ENCODE peak calls at places on chromosomes 4 and X, in eight cellular contexts. One of them, this sample, is unnamed.

GRCh38 chr4:124396333-124396732 is 316.2 kb downstream of the ANKRD50 start:
- DNase-seq in GM12865: no peak
- DNase-seq in pancreas: no peak
- DNase-seq in left lung: no peak
- DNase-seq in A549: no peak
- DNase-seq in heart left ventricle: no peak
- DNase-seq in AG04449: no peak
- DNase-seq in astrocyte: no peak
- DNase-seq in this sample: no peak

GRCh38 chrX:17374619-17375360 is at the start of gene NHS:
- DNase-seq in GM12865: no peak
- DNase-seq in pancreas: peak
- DNase-seq in left lung: peak
- DNase-seq in A549: peak
- DNase-seq in heart left ventricle: peak
- DNase-seq in AG04449: no peak
- DNase-seq in astrocyte: peak
- DNase-seq in this sample: peak

GRCh38 chr4:68209003-68209402 is 36.5 kb downstream of the TMPRSS11B start:
- DNase-seq in GM12865: no peak
- DNase-seq in pancreas: no peak
- DNase-seq in left lung: no peak
- DNase-seq in A549: no peak
- DNase-seq in heart left ventricle: no peak
- DNase-seq in AG04449: no peak
- DNase-seq in astrocyte: no peak
- DNase-seq in this sample: no peak

GRCh38 chr4:158384407-158384806 is 137.3 kb upstream of the RXFP1 start:
- DNase-seq in GM12865: no peak
- DNase-seq in pancreas: no peak
- DNase-seq in left lung: no peak
- DNase-seq in A549: no peak
- DNase-seq in heart left ventricle: no peak
- DNase-seq in AG04449: no peak
- DNase-seq in astrocyte: no peak
- DNase-seq in this sample: no peak

GRCh38 chrX:115894087-115894486 is 276.5 kb upstream of the AGTR2 start:
- DNase-seq in GM12865: peak
- DNase-seq in pancreas: peak
- DNase-seq in left lung: no peak
- DNase-seq in A549: no peak
- DNase-seq in heart left ventricle: no peak
- DNase-seq in AG04449: no peak
- DNase-seq in astrocyte: peak
- DNase-seq in this sample: peak

GRCh38 chr4:53644607-53645006 is 53.3 kb upstream of the LNX1 start:
- DNase-seq in GM12865: peak
- DNase-seq in pancreas: peak
- DNase-seq in left lung: no peak
- DNase-seq in A549: no peak
- DNase-seq in heart left ventricle: no peak
- DNase-seq in AG04449: no peak
- DNase-seq in astrocyte: no peak
- DNase-seq in this sample: no peak

GRCh38 chr4:147928400-147928799 is 196.5 kb downstream of the ARHGAP10 start:
- DNase-seq in GM12865: no peak
- DNase-seq in pancreas: no peak
- DNase-seq in left lung: no peak
- DNase-seq in A549: no peak
- DNase-seq in heart left ventricle: no peak
- DNase-seq in AG04449: no peak
- DNase-seq in astrocyte: no peak
- DNase-seq in this sample: peak

GRCh38 chrX:133674726-133675470 is 259.6 kb upstream of the GPC4 start:
- DNase-seq in GM12865: no peak
- DNase-seq in pancreas: no peak
- DNase-seq in left lung: no peak
- DNase-seq in A549: no peak
- DNase-seq in heart left ventricle: no peak
- DNase-seq in AG04449: no peak
- DNase-seq in astrocyte: no peak
- DNase-seq in this sample: no peak

GRCh38 chr4:3385719-3386440 is 55.9 kb upstream of the HGFAC start:
- DNase-seq in GM12865: no peak
- DNase-seq in pancreas: no peak
- DNase-seq in left lung: peak
- DNase-seq in A549: no peak
- DNase-seq in heart left ventricle: peak
- DNase-seq in AG04449: no peak
- DNase-seq in astrocyte: no peak
- DNase-seq in this sample: no peak

GRCh38 chr4:39636786-39637185 is 1.9 kb downstream of the SMIM14 start:
- DNase-seq in GM12865: peak
- DNase-seq in pancreas: no peak
- DNase-seq in left lung: no peak
- DNase-seq in A549: no peak
- DNase-seq in heart left ventricle: no peak
- DNase-seq in AG04449: no peak
- DNase-seq in astrocyte: peak
- DNase-seq in this sample: no peak

GRCh38 chr4:13349096-13349495 is 135.0 kb downstream of the RAB28 start:
- DNase-seq in GM12865: no peak
- DNase-seq in pancreas: no peak
- DNase-seq in left lung: no peak
- DNase-seq in A549: no peak
- DNase-seq in heart left ventricle: no peak
- DNase-seq in AG04449: no peak
- DNase-seq in astrocyte: peak
- DNase-seq in this sample: no peak

GRCh38 chr4:77065382-77065781 is 10.4 kb downstream of the CCNI start:
- DNase-seq in GM12865: no peak
- DNase-seq in pancreas: no peak
- DNase-seq in left lung: no peak
- DNase-seq in A549: no peak
- DNase-seq in heart left ventricle: no peak
- DNase-seq in AG04449: no peak
- DNase-seq in astrocyte: peak
- DNase-seq in this sample: no peak

GRCh38 chr4:138090145-138090917 is 151.8 kb downstream of the SLC7A11 start:
- DNase-seq in GM12865: peak
- DNase-seq in pancreas: peak
- DNase-seq in left lung: no peak
- DNase-seq in A549: peak
- DNase-seq in heart left ventricle: no peak
- DNase-seq in AG04449: no peak
- DNase-seq in astrocyte: peak
- DNase-seq in this sample: peak

GRCh38 chr4:10285028-10285427 is 168.4 kb upstream of the WDR1 start:
- DNase-seq in GM12865: no peak
- DNase-seq in pancreas: no peak
- DNase-seq in left lung: no peak
- DNase-seq in A549: no peak
- DNase-seq in heart left ventricle: no peak
- DNase-seq in AG04449: no peak
- DNase-seq in astrocyte: no peak
- DNase-seq in this sample: no peak

GRCh38 chrX:72102760-72103159 is 29.0 kb downstream of the RTL5 start:
- DNase-seq in GM12865: no peak
- DNase-seq in pancreas: no peak
- DNase-seq in left lung: no peak
- DNase-seq in A549: no peak
- DNase-seq in heart left ventricle: no peak
- DNase-seq in AG04449: no peak
- DNase-seq in astrocyte: no peak
- DNase-seq in this sample: no peak

GRCh38 chr4:2794707-2795557 is 2.0 kb downstream of the SH3BP2 start:
- DNase-seq in GM12865: no peak
- DNase-seq in pancreas: peak
- DNase-seq in left lung: peak
- DNase-seq in A549: no peak
- DNase-seq in heart left ventricle: peak
- DNase-seq in AG04449: no peak
- DNase-seq in astrocyte: peak
- DNase-seq in this sample: peak

GRCh38 chrX:9566150-9566621 is 101.3 kb downstream of the TBL1X start:
- DNase-seq in GM12865: peak
- DNase-seq in pancreas: peak
- DNase-seq in left lung: no peak
- DNase-seq in A549: peak
- DNase-seq in heart left ventricle: no peak
- DNase-seq in AG04449: peak
- DNase-seq in astrocyte: peak
- DNase-seq in this sample: peak
- TF ChIP-seq CTCF in GM12865: no peak
- TF ChIP-seq CTCF in pancreas: no peak
- TF ChIP-seq CTCF in left lung: no peak
- TF ChIP-seq CTCF in A549: no peak
- TF ChIP-seq CTCF in heart left ventricle: no peak
- TF ChIP-seq CTCF in AG04449: no peak
- TF ChIP-seq CTCF in astrocyte: no peak
- TF ChIP-seq CTCF in this sample: peak

DNA sequence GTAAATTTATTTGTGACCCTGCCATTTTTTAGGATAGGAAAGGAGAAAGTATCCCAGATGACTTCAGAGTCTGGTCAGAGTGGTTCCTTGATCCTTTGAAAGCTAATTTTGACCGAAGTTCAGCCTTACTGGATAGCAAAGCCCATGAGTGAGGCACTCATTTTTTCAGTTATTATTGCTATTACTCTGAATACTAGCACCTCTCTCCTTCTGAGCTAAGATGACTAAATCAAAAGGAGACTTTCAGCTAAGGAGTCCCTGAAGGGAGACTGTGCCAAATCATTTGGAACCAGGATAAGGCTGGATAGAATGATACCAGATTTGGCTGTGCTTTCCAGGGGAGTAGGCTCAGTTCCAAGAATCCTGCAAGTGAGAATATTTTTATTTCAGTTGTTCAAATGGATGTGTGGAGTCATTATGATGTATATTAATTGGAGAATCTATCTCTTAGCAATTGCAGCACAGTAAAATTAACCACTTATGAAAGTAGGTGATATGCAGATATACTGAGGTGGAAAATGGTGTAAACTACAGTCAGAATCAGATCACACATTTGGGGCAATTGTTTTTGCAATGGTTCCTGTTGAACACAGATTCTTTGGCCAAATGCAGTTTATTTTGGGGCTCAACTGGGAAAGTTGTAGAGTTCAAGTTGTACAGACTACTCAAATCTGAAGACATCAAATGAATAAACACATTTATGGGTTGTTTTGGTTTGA is 1.1 kb downstream of the P2RY10 start:
- DNase-seq in GM12865: no peak
- DNase-seq in pancreas: no peak
- DNase-seq in left lung: no peak
- DNase-seq in A549: no peak
- DNase-seq in heart left ventricle: no peak
- DNase-seq in AG04449: no peak
- DNase-seq in astrocyte: no peak
- DNase-seq in this sample: no peak
- TF ChIP-seq CTCF in GM12865: no peak
- TF ChIP-seq CTCF in pancreas: no peak
- TF ChIP-seq CTCF in left lung: no peak
- TF ChIP-seq CTCF in A549: no peak
- TF ChIP-seq CTCF in heart left ventricle: no peak
- TF ChIP-seq CTCF in AG04449: no peak
- TF ChIP-seq CTCF in astrocyte: no peak
- TF ChIP-seq CTCF in this sample: no peak

DNA sequence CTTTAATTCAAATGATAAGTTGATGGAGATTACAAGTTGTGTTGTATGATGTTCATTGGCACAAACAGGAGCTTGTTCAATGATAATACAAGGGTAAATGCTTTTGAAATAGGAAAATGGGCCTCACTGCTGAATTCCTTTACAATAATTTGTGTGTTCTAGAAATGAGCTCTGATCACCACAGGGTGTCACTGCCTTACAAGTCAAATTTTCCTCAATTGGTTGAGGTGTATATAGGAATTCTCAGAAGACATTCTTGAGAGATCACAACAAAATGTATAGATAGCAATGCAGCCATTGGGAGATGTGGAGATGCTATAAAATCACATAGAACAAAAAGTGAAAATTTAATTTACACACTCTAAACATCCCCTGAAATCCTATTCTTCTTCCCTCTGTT is 49.6 kb downstream of the KLF8 start:
- DNase-seq in GM12865: peak
- DNase-seq in pancreas: no peak
- DNase-seq in left lung: no peak
- DNase-seq in A549: peak
- DNase-seq in heart left ventricle: no peak
- DNase-seq in AG04449: no peak
- DNase-seq in astrocyte: no peak
- DNase-seq in this sample: no peak
- TF ChIP-seq CTCF in GM12865: no peak
- TF ChIP-seq CTCF in pancreas: no peak
- TF ChIP-seq CTCF in left lung: no peak
- TF ChIP-seq CTCF in A549: peak
- TF ChIP-seq CTCF in heart left ventricle: no peak
- TF ChIP-seq CTCF in AG04449: no peak
- TF ChIP-seq CTCF in astrocyte: peak
- TF ChIP-seq CTCF in this sample: peak

GRCh38 chr4:112184438-112184837 is 39.2 kb downstream of the FAM241A start:
- DNase-seq in GM12865: no peak
- DNase-seq in pancreas: no peak
- DNase-seq in left lung: no peak
- DNase-seq in A549: no peak
- DNase-seq in heart left ventricle: no peak
- DNase-seq in AG04449: no peak
- DNase-seq in astrocyte: no peak
- DNase-seq in this sample: no peak

GRCh38 chr4:112190684-112191083 is 40.9 kb upstream of the AP1AR start:
- DNase-seq in GM12865: no peak
- DNase-seq in pancreas: no peak
- DNase-seq in left lung: no peak
- DNase-seq in A549: no peak
- DNase-seq in heart left ventricle: no peak
- DNase-seq in AG04449: no peak
- DNase-seq in astrocyte: no peak
- DNase-seq in this sample: no peak

GRCh38 chr4:112185334-112185733 is 40.1 kb downstream of the FAM241A start:
- DNase-seq in GM12865: peak
- DNase-seq in pancreas: no peak
- DNase-seq in left lung: no peak
- DNase-seq in A549: no peak
- DNase-seq in heart left ventricle: no peak
- DNase-seq in AG04449: no peak
- DNase-seq in astrocyte: no peak
- DNase-seq in this sample: no peak

GRCh38 chr4:112185740-112186670 is 40.8 kb downstream of the FAM241A start:
- DNase-seq in GM12865: no peak
- DNase-seq in pancreas: no peak
- DNase-seq in left lung: no peak
- DNase-seq in A549: no peak
- DNase-seq in heart left ventricle: no peak
- DNase-seq in AG04449: no peak
- DNase-seq in astrocyte: no peak
- DNase-seq in this sample: no peak

DNA sequence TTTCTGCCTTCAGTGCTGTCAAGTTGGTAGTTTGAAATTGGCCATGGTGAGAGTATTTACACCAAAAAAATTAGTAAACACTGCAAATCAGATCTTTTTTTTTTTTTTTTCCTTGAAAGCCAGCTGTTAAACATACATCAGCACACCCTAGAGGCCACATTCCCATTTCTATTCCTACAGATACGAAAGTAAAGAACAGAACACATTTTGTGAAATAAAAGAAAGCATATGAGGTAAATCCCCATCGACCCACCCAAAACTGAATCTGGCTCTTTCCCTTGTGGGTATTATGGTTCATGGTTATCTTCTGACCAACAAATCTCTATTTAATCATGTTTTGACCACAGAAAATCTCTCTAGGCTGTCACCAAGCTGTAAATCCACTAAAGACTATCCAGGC is 41.8 kb upstream of the AP1AR start:
- DNase-seq in GM12865: no peak
- DNase-seq in pancreas: no peak
- DNase-seq in left lung: no peak
- DNase-seq in A549: no peak
- DNase-seq in heart left ventricle: no peak
- DNase-seq in AG04449: no peak
- DNase-seq in astrocyte: no peak
- DNase-seq in this sample: no peak
- TF ChIP-seq CTCF in GM12865: no peak
- TF ChIP-seq CTCF in pancreas: no peak
- TF ChIP-seq CTCF in left lung: no peak
- TF ChIP-seq CTCF in A549: peak
- TF ChIP-seq CTCF in heart left ventricle: no peak
- TF ChIP-seq CTCF in AG04449: no peak
- TF ChIP-seq CTCF in astrocyte: no peak
- TF ChIP-seq CTCF in this sample: peak